ENCODE peak calls at places on chromosomes 2 and 18, in four cellular contexts. L is SK-N-SH, F is H1, U is K562. K is an unnamed sample.

GRCh38 chr2:25165992-25166618 is 2.3 kb downstream of the POMC start:
- DNase-seq in L (peak; percentile 73), F (peak; percentile 65), U (peak; percentile 29), K (peak; percentile 70)

GRCh38 chr2:211673054-211673628 is 865.5 kb downstream of the ERBB4 start:
- DNase-seq in L (no peak), F (no peak), U (no peak), K (no peak)

GRCh38 chr2:17706845-17707244 is 46.8 kb downstream of the SMC6 start:
- DNase-seq in L (no peak), F (no peak), U (no peak), K (no peak)

GRCh38 chr2:187875271-187875670 is 321.0 kb upstream of the TFPI start:
- DNase-seq in L (no peak), F (no peak), U (no peak), K (no peak)

GRCh38 chr2:1781291-1782080 is 37.2 kb upstream of the PXDN start:
- DNase-seq in L (no peak), F (no peak), U (no peak), K (no peak)

GRCh38 chr2:189372688-189373257 is 68.5 kb upstream of the WDR75 start:
- DNase-seq in L (no peak), F (no peak), U (no peak), K (no peak)

GRCh38 chr2:235661136-235661535 is 167.3 kb downstream of the AGAP1 start:
- DNase-seq in L (peak; percentile 59), F (no peak), U (no peak), K (no peak)

GRCh38 chr2:217990791-217991465 is 11.9 kb downstream of the TNS1 start:
- DNase-seq in L (no peak), F (no peak), U (no peak), K (no peak)

GRCh38 chr2:37877457-37878315 is 47.4 kb upstream of the RMDN2 start:
- DNase-seq in L (peak; percentile 75), F (no peak), U (peak; percentile 69), K (no peak)

GRCh38 chr2:95268208-95269035 is 5.8 kb upstream of the PROM2 start:
- DNase-seq in L (no peak), F (peak; percentile 17), U (no peak), K (peak; percentile 6)

GRCh38 chr18:56702946-56703345 is 51.8 kb downstream of the WDR7 start:
- DNase-seq in L (peak; percentile 54), F (no peak), U (peak; percentile 47), K (no peak)

GRCh38 chr18:49094979-49095632 is 144.3 kb upstream of the SMAD7 start:
- DNase-seq in L (no peak), F (no peak), U (no peak), K (no peak)

GRCh38 chr2:58448065-58448507 is 207.0 kb upstream of the FANCL start:
- DNase-seq in L (peak; percentile 45), F (peak; percentile 82), U (peak; percentile 74), K (peak; percentile 83)

GRCh38 chr2:45105050-45105582 is 95.9 kb upstream of the SIX2 start:
- DNase-seq in L (no peak), F (no peak), U (no peak), K (no peak)

DNA sequence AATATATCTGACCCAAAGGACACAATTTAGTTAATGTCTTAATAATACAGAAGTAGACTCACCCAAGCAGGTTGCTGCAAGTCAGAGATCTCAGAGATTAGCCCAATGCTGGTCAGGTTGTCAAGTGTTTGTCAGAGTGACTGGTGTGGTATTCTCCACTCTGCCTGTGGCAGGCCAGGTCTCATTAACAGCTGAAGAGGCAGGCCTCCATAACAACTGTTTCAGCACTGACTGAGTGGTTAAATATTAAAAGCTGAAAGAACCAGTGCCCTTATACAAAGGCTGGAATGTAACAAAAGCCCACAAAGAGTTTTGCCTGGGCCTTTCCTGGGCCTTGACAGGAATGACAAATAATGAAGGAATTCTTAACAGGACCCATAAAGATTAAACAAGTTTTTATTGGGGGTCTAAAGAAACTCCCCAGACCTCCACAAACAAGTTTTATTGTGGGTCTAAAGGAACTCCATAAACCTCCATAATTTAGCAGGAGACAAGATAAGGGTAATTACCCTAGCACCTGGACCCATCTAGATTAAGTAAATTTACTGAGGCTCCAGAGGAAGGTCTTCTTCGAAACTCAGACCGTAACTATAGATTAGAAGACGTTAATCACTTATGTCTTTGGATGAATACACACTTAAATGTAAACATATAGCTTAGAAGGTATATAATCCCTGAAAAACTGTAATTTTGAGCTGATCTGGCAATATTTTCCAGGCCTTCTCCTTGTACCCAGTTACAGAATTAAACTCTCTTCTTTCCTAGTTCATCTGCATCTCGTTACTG is 26.9 kb downstream of the SULT1C2 start:
- DNase-seq in L (no peak), F (no peak), U (no peak), K (no peak)
- TF ChIP-seq TEAD4 in L (no peak), F (no peak), U (no peak), K (no peak)

GRCh38 chr2:120963997-120964396 is 228.3 kb downstream of the GLI2 start:
- DNase-seq in L (no peak), F (no peak), U (no peak), K (no peak)
- TF ChIP-seq TEAD4 in L (no peak), F (no peak), U (no peak), K (no peak)

GRCh38 chr2:8573942-8574195 is 108.0 kb upstream of the ID2 start:
- DNase-seq in L (no peak), F (no peak), U (no peak), K (no peak)
- TF ChIP-seq TEAD4 in L (no peak), F (no peak), U (no peak), K (no peak)

DNA sequence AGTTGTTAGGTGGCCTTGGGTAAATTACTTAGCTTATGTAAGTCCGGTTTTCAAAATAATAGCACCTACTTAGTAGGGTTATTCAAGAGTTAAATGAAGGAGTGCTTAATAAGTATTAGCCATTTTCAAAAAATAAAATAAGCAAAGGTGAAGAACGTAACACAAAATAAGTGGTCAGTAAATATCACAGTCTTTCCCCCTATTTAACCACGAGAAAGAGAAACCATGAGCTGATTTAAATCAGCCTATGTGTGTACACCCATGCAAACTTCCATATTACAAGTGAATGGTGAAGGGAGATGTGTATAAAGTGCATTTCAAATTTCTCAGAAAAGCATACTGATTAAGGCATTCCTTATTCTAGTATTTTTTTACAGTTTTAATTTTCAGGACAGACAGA is 2.2 kb downstream of the WIPF1 start:
- DNase-seq in L (no peak), F (no peak), U (no peak), K (no peak)
- TF ChIP-seq TEAD4 in L (no peak), F (no peak), U (no peak), K (no peak)

DNA sequence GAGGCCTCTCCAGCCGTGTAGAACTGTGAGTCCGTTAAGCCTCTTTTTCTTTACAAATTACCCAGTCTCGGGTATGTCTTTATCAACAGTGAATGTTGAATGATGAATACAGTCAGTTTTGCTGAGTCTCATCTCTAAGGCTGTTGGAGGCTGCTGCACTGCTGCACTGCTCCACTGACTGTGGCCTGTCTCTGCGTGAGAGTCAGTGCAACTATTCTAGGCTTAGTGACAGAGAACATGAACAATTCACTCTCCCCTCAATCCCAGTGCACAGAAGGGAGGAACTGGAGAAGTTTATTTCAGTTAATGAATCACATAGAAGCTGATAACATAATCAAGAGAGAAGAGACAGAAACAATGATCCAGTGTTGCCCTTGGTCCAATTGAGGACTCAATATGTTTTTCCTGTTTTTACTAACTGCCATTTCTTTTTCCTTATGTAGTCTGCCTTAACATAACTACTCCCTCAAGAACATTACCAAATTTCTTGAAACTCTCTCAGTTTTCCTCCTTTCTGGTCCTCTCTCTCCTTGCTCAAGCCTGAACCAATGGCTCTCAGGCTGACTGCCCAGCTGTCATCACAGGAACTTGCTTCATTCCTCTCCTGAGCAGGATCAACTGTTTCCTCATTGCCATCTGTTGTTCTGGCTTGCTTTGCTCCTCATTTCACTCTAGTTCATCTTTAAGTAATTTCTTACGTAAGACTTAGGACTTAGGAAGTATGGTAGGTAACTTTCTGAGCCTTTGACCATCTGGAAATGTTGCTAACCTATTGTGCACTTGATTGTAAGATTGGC is 483.2 kb downstream of the METTL4 start:
- DNase-seq in L (no peak), F (no peak), U (no peak), K (no peak)
- TF ChIP-seq TEAD4 in L (no peak), F (no peak), U (no peak), K (no peak)

GRCh38 chr18:58497845-58498244 is 131.0 kb downstream of the ALPK2 start:
- DNase-seq in L (no peak), F (no peak), U (no peak), K (no peak)
- TF ChIP-seq TEAD4 in L (no peak), F (no peak), U (no peak), K (no peak)

GRCh38 chr18:59764281-59764680 is 67.1 kb upstream of the CCBE1 start:
- DNase-seq in L (no peak), F (no peak), U (no peak), K (no peak)
- TF ChIP-seq TEAD4 in L (no peak), F (no peak), U (no peak), K (no peak)

GRCh38 chr2:203567786-203568185 is 32.7 kb upstream of the RAPH1 start:
- DNase-seq in L (no peak), F (no peak), U (no peak), K (no peak)
- TF ChIP-seq TEAD4 in L (no peak), F (no peak), U (no peak), K (no peak)

GRCh38 chr2:219402665-219403515 is 15.2 kb upstream of the DNPEP start:
- DNase-seq in L (peak; percentile 87), F (peak; percentile 67), U (peak; percentile 81), K (peak; percentile 76)

GRCh38 chr2:219404954-219405353 is 13.2 kb upstream of the DES start:
- DNase-seq in L (no peak), F (peak; percentile 65), U (no peak), K (peak; percentile 65)

GRCh38 chr2:219403861-219404260 is 14.3 kb upstream of the DES start:
- DNase-seq in L (no peak), F (no peak), U (no peak), K (no peak)

GRCh38 chr2:219405451-219405850 is 12.7 kb upstream of the DES start:
- DNase-seq in L (no peak), F (peak; percentile 65), U (peak; percentile 46), K (peak; percentile 63)

DNA sequence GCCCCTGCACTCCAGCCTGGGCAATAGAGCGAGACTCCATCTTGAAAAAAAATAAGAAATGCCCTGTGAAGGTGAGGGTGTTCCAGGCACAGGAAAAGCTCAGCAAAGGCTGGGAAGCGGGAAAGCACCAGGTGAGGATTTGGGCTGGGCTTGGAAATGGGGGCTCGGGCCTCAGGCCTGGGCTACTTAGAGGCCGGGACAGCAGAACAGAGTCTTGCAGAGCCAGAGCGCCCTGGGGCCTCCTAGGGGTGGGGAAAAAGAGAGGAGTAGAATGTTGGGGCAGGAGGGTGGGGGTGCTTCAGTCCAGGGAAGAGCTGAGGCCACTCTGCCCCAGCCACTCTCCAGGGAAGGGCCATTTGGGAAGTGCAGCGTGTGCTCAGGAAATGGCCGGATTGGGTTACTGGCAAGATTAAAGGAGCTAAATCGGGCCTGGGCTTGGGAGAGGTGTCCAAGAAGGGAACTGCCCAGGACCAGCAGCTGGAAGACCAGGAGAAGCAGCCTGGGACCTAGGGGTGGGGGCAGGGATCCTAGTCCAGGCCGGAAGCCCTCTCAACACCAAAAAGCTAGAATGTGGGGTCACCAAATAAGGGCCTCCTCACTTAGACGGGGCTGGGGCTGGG is 13.8 kb upstream of the DES start:
- DNase-seq in L (no peak), F (no peak), U (no peak), K (no peak)
- TF ChIP-seq TEAD4 in L (no peak), F (no peak), U (no peak), K (no peak)

K was measured in WTC11.